ENCODE peak calls at places on chromosomes 4 and X, in four cellular contexts. M, R, Q and V are unnamed samples.

GRCh38 chrX:110418220-110418856 is 59.7 kb downstream of the RTL9 start:
- DNase-seq in R (no peak), M (peak), Q (no peak), V (peak)

GRCh38 chr4:98794565-98795205 is 134.2 kb downstream of the EIF4E start:
- DNase-seq in M (no peak), Q (peak), R (peak), V (no peak)

GRCh38 chr4:8861576-8862279 is 9.9 kb downstream of the HMX1 start:
- DNase-seq in R (no peak), Q (no peak), M (no peak), V (no peak)

GRCh38 chr4:125105561-125105960 is 209.2 kb upstream of the FAT4 start:
- DNase-seq in M (no peak), Q (no peak), R (peak), V (no peak)

GRCh38 chr4:71338846-71339593 is at the start of gene SLC4A4:
- DNase-seq in R (peak), Q (peak), M (no peak), V (no peak)

GRCh38 chrX:86033385-86033784 is 14.0 kb downstream of the CHM start:
- DNase-seq in M (no peak), R (no peak), Q (no peak), V (no peak)

GRCh38 chrX:13658602-13659001 is 5.7 kb downstream of the TCEANC start:
- DNase-seq in R (peak), Q (peak), M (no peak), V (no peak)

GRCh38 chrX:38375888-38376287 is 23.5 kb downstream of the OTC start:
- DNase-seq in R (peak), Q (no peak), M (peak), V (no peak)

GRCh38 chrX:48468247-48468671 is 1.8 kb downstream of the SLC38A5 start:
- DNase-seq in M (no peak), R (no peak), Q (no peak), V (peak)

GRCh38 chrX:21926116-21926515 is 14.4 kb upstream of the SMS start:
- DNase-seq in M (no peak), R (peak), Q (no peak), V (no peak)

GRCh38 chrX:41664307-41665299 is 24.2 kb upstream of the GPR34 start:
- DNase-seq in Q (no peak), M (no peak), R (no peak), V (no peak)

GRCh38 chr4:155964016-155964891 is 10.6 kb upstream of the CTSO start:
- DNase-seq in Q (no peak), M (no peak), R (no peak), V (no peak)

GRCh38 chrX:14616876-14617275 is 87.5 kb downstream of the GLRA2 start:
- DNase-seq in Q (no peak), M (no peak), R (no peak), V (no peak)

GRCh38 chr4:153198739-153199138 is 5.5 kb upstream of the TRIM2 start:
- DNase-seq in M (no peak), Q (no peak), R (no peak), V (no peak)

GRCh38 chrX:8126092-8126491 is 45.0 kb downstream of the VCX2 start:
- DNase-seq in Q (no peak), M (no peak), R (no peak), V (no peak)

GRCh38 chr4:83381173-83381572 is 46.5 kb upstream of the HPSE start:
- DNase-seq in R (no peak), M (no peak), Q (no peak), V (no peak)

GRCh38 chr4:6201580-6202091 is 1.3 kb upstream of the JAKMIP1 start:
- DNase-seq in M (no peak), R (no peak), Q (no peak), V (no peak)

GRCh38 chr4:140704964-140705363 is 51.2 kb downstream of the TBC1D9 start:
- DNase-seq in M (no peak), Q (no peak), R (no peak), V (no peak)

GRCh38 chr4:181143241-181143854 is 1099.9 kb upstream of the TENM3 start:
- DNase-seq in M (peak), Q (peak), R (peak), V (peak)

GRCh38 chrX:44003975-44004374 is 30.8 kb upstream of the NDP start:
- DNase-seq in R (peak), M (no peak), Q (no peak), V (no peak)

GRCh38 chr4:176043838-176044588 is 21.6 kb upstream of the WDR17 start:
- DNase-seq in R (no peak), M (no peak), Q (no peak), V (no peak)

GRCh38 chr4:81627617-81628016 is 155.9 kb upstream of the RASGEF1B start:
- DNase-seq in Q (no peak), M (no peak), R (no peak), V (no peak)

GRCh38 chr4:147968641-147969040 is 236.8 kb downstream of the ARHGAP10 start:
- DNase-seq in R (no peak), M (no peak), Q (no peak), V (no peak)

GRCh38 chrX:65601530-65602281 is 65.7 kb upstream of the MSN start:
- DNase-seq in R (peak), Q (no peak), M (no peak), V (no peak)

GRCh38 chr4:189294570-189294969 is 646.1 kb upstream of the FRG1 start:
- DNase-seq in M (no peak), Q (peak), R (peak), V (no peak)

GRCh38 chrX:41522681-41523080 is 75.5 kb downstream of the NYX start:
- DNase-seq in R (no peak), M (no peak), Q (no peak), V (no peak)

GRCh38 chrX:13607996-13608365 is 38.6 kb downstream of the EGFL6 start:
- DNase-seq in M (no peak), Q (no peak), R (peak), V (no peak)

GRCh38 chrX:44651347-44651746 is 108.7 kb upstream of the FUNDC1 start:
- DNase-seq in R (peak), Q (no peak), M (no peak), V (no peak)

GRCh38 chrX:109818921-109819320 is 85.9 kb upstream of the ACSL4 start:
- DNase-seq in Q (no peak), R (no peak), M (no peak), V (no peak)

GRCh38 chr4:154503598-154503997 is 12.0 kb upstream of the DCHS2 start:
- DNase-seq in M (no peak), Q (peak), R (peak), V (no peak)

GRCh38 chr4:110211007-110211769 is 12.8 kb upstream of the ELOVL6 start:
- DNase-seq in Q (peak), R (peak), M (no peak), V (no peak)

GRCh38 chrX:151419748-151420147 is 22.7 kb downstream of the VMA21 start:
- DNase-seq in Q (no peak), M (no peak), R (no peak), V (no peak)

GRCh38 chr4:177778623-177779022 is 336.4 kb upstream of the AGA start:
- DNase-seq in R (no peak), Q (no peak), M (no peak), V (no peak)

GRCh38 chr4:19684079-19684478 is 567.6 kb upstream of the SLIT2 start:
- DNase-seq in Q (no peak), M (no peak), R (no peak), V (no peak)

DNA sequence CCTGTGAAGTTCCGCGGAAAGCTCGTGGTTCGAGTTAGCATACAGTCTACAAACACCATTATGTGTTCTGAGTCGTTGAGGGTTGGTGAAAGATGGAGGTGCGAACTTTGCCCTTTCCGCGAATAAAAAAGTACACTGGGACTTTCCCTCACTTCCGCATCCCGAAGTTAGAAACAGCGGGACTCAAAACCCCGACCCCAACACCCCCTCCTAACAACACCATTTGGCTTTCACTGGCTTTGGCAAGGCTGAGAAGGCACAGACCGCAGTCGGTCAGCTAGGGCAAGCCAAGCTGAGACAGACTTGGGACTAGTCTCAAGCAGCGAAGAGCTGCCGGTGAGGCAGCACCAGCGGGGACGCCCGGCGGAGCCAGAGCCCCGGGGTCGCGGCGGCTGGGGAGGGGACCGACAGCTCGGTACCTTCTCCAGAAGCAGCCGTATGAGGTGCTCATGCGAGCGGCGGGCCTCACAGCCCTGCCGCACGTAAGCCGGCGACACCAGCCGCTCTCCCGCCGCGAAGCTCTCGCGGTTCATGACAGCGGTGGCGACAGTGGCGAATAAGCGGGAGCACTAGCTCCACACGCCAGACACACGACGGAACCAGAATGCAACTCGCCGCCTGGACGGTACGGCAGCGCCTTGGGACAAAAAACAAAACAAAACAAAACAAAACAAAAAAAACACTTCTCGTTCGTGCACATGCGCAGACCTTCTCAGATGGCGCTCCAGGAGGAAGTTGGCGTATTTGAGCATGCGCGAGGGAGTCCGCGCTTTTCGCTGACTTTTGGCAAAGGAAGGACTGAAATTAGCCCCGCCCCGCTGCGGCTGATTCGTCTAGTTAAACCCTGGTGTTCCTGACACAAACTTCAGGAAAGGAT is at the start of gene SEPSECS:
- DNase-seq in R (peak), M (peak), Q (peak), V (peak)
- TF ChIP-seq CTCF in R (no peak), M (no peak), Q (no peak), V (no peak)

DNA sequence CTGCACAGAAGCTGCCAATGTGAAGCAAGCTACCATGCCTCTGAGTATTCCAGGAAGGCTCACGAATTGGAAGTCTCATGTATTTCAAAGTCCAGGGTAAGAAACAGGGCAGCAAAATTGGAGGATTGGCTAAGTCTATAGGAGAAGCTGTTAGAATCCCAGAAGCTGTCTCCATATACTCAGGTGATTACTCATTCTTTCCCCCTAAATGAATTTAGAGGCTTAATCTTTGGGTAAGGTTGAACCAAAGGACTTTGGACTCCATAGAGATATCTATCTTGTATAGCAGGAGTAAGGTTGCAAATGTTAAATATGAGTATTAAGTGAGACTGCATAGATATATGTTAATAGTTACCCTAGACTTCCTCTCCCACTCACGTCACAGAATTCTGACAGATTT is 36.3 kb downstream of the STBD1 start:
- DNase-seq in M (no peak), Q (no peak), R (no peak), V (no peak)
- TF ChIP-seq CTCF in M (no peak), Q (no peak), R (no peak), V (no peak)

DNA sequence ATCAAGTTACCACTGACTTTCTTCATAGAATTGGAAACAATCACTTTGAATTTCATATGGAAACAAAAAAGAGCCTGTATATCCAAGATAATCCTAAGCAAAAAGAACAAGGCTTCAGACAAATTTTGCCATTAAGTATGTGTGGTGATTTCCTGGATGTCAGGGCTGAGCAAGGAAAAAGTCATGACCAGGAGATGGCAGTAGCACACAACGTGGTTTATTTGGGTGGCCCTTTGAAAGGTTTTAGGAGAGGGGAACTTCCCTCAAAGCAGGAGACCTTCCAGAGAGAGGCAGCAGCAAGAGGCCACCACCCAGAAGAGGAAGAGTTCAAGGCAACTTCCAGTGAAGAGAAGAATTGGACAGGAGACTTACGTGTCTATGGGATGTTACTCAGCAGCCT is 18.1 kb upstream of the ZXDB start:
- DNase-seq in Q (no peak), R (peak), M (no peak), V (peak)
- TF ChIP-seq CTCF in Q (peak), R (peak), M (peak), V (peak)

DNA sequence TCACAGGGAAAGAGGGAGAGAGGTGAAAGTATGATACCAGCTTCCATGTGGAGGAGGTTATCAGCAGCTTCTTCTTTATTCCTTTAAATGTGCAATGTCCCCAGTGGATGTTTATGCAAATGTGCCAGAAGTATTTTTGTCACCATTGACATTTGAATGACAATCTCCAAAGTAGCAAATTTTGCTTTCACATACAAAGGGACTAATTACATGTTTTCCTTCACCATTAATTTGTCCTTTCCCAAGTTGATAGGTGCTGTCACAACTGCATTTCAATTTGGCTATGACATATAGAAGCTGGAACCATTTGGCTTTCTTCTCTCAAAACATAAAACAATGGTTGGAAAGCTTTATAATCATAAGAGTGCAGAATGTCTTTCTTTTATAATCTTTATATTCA is 469.0 kb upstream of the NWD2 start:
- DNase-seq in Q (no peak), M (no peak), R (no peak), V (no peak)
- TF ChIP-seq CTCF in Q (no peak), M (no peak), R (no peak), V (no peak)

DNA sequence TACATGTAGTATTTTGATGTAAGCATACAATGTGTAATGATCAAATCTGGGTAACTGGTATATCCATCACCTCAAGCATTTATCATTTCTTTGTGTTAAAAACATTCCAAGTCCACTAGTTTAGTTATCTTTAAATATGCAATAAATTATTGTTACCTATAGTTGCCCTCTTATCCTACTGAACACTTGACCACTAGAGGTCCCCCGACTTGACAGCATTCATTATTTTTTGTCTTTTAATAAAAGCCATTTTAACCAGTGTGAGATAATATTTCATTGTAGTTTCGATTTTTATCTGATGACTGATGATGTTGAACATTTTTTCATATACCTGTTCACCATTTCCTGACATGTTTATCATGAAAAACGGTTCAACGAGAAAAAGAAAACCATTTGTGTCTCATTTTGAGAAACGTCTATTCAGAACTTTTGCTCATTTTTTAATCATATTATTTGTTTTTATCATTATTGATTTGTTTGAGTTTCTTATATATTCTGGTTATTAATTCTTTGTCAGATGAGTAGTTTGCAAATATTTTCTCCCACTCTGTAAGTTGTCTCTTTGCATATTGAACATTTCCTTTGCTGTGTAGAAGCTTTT is 199.0 kb upstream of the CXXC4 start:
- DNase-seq in Q (peak), R (peak), M (no peak), V (no peak)
- TF ChIP-seq CTCF in Q (peak), R (peak), M (peak), V (peak)